ENCODE peak calls at places on chromosomes 3 and 15, in nine cellular contexts. One of them, this sample, is unnamed. For H3K36me3, the result is how much of the 10 kb centered on the place peaks cover.

GRCh38 chr3:2198880-2199279 is 100.2 kb downstream of the CNTN4 start:
- DNase-seq in esophagus muscularis mucosa: peak
- DNase-seq in GM12878: no peak
- DNase-seq in upper lobe of left lung: no peak
- DNase-seq in HepG2: no peak
- DNase-seq in stomach: no peak
- DNase-seq in K562: no peak
- DNase-seq in SK-N-SH: no peak
- DNase-seq in transverse colon: no peak
- DNase-seq in this sample: no peak

GRCh38 chr15:83199288-83199687 is 8.3 kb downstream of the HDGFL3 start:
- DNase-seq in K562: no peak
- DNase-seq in SK-N-SH: no peak
- DNase-seq in stomach: no peak
- DNase-seq in esophagus muscularis mucosa: no peak
- DNase-seq in upper lobe of left lung: no peak
- DNase-seq in GM12878: peak
- DNase-seq in HepG2: no peak
- DNase-seq in transverse colon: no peak
- DNase-seq in this sample: no peak

GRCh38 chr3:166123576-166123975 is 286.4 kb upstream of the BCHE start:
- DNase-seq in esophagus muscularis mucosa: no peak
- DNase-seq in K562: no peak
- DNase-seq in stomach: no peak
- DNase-seq in transverse colon: no peak
- DNase-seq in upper lobe of left lung: no peak
- DNase-seq in GM12878: no peak
- DNase-seq in SK-N-SH: no peak
- DNase-seq in HepG2: no peak
- DNase-seq in this sample: no peak

GRCh38 chr15:75989045-75989444 is 23.2 kb downstream of the NRG4 start:
- DNase-seq in GM12878: no peak
- DNase-seq in HepG2: no peak
- DNase-seq in stomach: no peak
- DNase-seq in upper lobe of left lung: no peak
- DNase-seq in esophagus muscularis mucosa: no peak
- DNase-seq in SK-N-SH: no peak
- DNase-seq in transverse colon: no peak
- DNase-seq in K562: no peak
- DNase-seq in this sample: no peak

GRCh38 chr3:154775821-154776548 is 304.1 kb upstream of the MME start:
- DNase-seq in esophagus muscularis mucosa: no peak
- DNase-seq in HepG2: no peak
- DNase-seq in K562: no peak
- DNase-seq in stomach: no peak
- DNase-seq in upper lobe of left lung: no peak
- DNase-seq in SK-N-SH: no peak
- DNase-seq in GM12878: no peak
- DNase-seq in transverse colon: no peak
- DNase-seq in this sample: no peak

GRCh38 chr3:136068708-136069107 is 103.2 kb downstream of the PPP2R3A start:
- DNase-seq in upper lobe of left lung: no peak
- DNase-seq in GM12878: no peak
- DNase-seq in esophagus muscularis mucosa: no peak
- DNase-seq in SK-N-SH: no peak
- DNase-seq in stomach: no peak
- DNase-seq in transverse colon: no peak
- DNase-seq in HepG2: no peak
- DNase-seq in K562: no peak
- DNase-seq in this sample: no peak

GRCh38 chr3:51224283-51224682 is 160.8 kb upstream of the MANF start:
- DNase-seq in transverse colon: no peak
- DNase-seq in HepG2: no peak
- DNase-seq in GM12878: no peak
- DNase-seq in upper lobe of left lung: no peak
- DNase-seq in stomach: no peak
- DNase-seq in K562: no peak
- DNase-seq in SK-N-SH: no peak
- DNase-seq in esophagus muscularis mucosa: no peak
- DNase-seq in this sample: no peak

GRCh38 chr3:52193059-52193458 is 4.9 kb upstream of the ALAS1 start:
- DNase-seq in SK-N-SH: no peak
- DNase-seq in esophagus muscularis mucosa: no peak
- DNase-seq in transverse colon: peak
- DNase-seq in HepG2: no peak
- DNase-seq in upper lobe of left lung: no peak
- DNase-seq in K562: no peak
- DNase-seq in GM12878: no peak
- DNase-seq in stomach: no peak
- DNase-seq in this sample: peak

GRCh38 chr3:159191454-159191853 is 389.6 kb downstream of the MFSD1 start:
- DNase-seq in K562: no peak
- DNase-seq in transverse colon: no peak
- DNase-seq in GM12878: no peak
- DNase-seq in stomach: no peak
- DNase-seq in esophagus muscularis mucosa: no peak
- DNase-seq in upper lobe of left lung: no peak
- DNase-seq in HepG2: no peak
- DNase-seq in SK-N-SH: no peak
- DNase-seq in this sample: no peak

GRCh38 chr3:150177673-150178378 is 207.1 kb upstream of the PFN2 start:
- DNase-seq in SK-N-SH: no peak
- DNase-seq in GM12878: no peak
- DNase-seq in upper lobe of left lung: no peak
- DNase-seq in K562: no peak
- DNase-seq in HepG2: no peak
- DNase-seq in stomach: no peak
- DNase-seq in transverse colon: no peak
- DNase-seq in esophagus muscularis mucosa: peak
- DNase-seq in this sample: no peak

GRCh38 chr3:131387796-131388195 is 6.2 kb downstream of the NUDT16 start:
- DNase-seq in stomach: no peak
- DNase-seq in K562: no peak
- DNase-seq in upper lobe of left lung: no peak
- DNase-seq in esophagus muscularis mucosa: no peak
- DNase-seq in SK-N-SH: no peak
- DNase-seq in HepG2: no peak
- DNase-seq in GM12878: no peak
- DNase-seq in transverse colon: no peak
- DNase-seq in this sample: no peak

GRCh38 chr3:50205719-50206276 is 727 bp downstream of the SLC38A3 start:
- DNase-seq in stomach: peak
- DNase-seq in SK-N-SH: peak
- DNase-seq in HepG2: peak
- DNase-seq in upper lobe of left lung: no peak
- DNase-seq in K562: peak
- DNase-seq in GM12878: no peak
- DNase-seq in esophagus muscularis mucosa: no peak
- DNase-seq in transverse colon: peak
- DNase-seq in this sample: no peak

GRCh38 chr15:60339236-60339635 is 58.5 kb downstream of the ANXA2 start:
- DNase-seq in HepG2: no peak
- DNase-seq in transverse colon: no peak
- DNase-seq in stomach: no peak
- DNase-seq in SK-N-SH: no peak
- DNase-seq in K562: no peak
- DNase-seq in GM12878: no peak
- DNase-seq in esophagus muscularis mucosa: no peak
- DNase-seq in upper lobe of left lung: no peak
- DNase-seq in this sample: no peak

GRCh38 chr3:51961607-51962569 is 5.4 kb downstream of the PCBP4 start:
- DNase-seq in esophagus muscularis mucosa: no peak
- DNase-seq in transverse colon: no peak
- DNase-seq in HepG2: no peak
- DNase-seq in GM12878: no peak
- DNase-seq in SK-N-SH: no peak
- DNase-seq in K562: no peak
- DNase-seq in stomach: no peak
- DNase-seq in upper lobe of left lung: no peak
- DNase-seq in this sample: no peak

GRCh38 chr3:57298041-57298440 is 5.6 kb upstream of the ASB14 start:
- DNase-seq in GM12878: no peak
- DNase-seq in HepG2: peak
- DNase-seq in K562: no peak
- DNase-seq in transverse colon: no peak
- DNase-seq in SK-N-SH: no peak
- DNase-seq in upper lobe of left lung: no peak
- DNase-seq in esophagus muscularis mucosa: no peak
- DNase-seq in stomach: peak
- DNase-seq in this sample: no peak

GRCh38 chr3:194265505-194265892 is 85.6 kb downstream of the CPN2 start:
- DNase-seq in HepG2: no peak
- DNase-seq in SK-N-SH: peak
- DNase-seq in esophagus muscularis mucosa: no peak
- DNase-seq in K562: no peak
- DNase-seq in upper lobe of left lung: peak
- DNase-seq in GM12878: no peak
- DNase-seq in transverse colon: peak
- DNase-seq in stomach: peak
- DNase-seq in this sample: peak

GRCh38 chr3:136473716-136474326 is 223.7 kb downstream of the PCCB start:
- DNase-seq in SK-N-SH: no peak
- DNase-seq in GM12878: no peak
- DNase-seq in esophagus muscularis mucosa: no peak
- DNase-seq in upper lobe of left lung: no peak
- DNase-seq in stomach: no peak
- DNase-seq in HepG2: no peak
- DNase-seq in K562: no peak
- DNase-seq in transverse colon: no peak
- DNase-seq in this sample: no peak

GRCh38 chr15:31332020-31332680 is 5.5 kb downstream of the KLF13 start:
- DNase-seq in K562: no peak
- DNase-seq in transverse colon: no peak
- DNase-seq in esophagus muscularis mucosa: no peak
- DNase-seq in SK-N-SH: peak
- DNase-seq in stomach: no peak
- DNase-seq in upper lobe of left lung: no peak
- DNase-seq in GM12878: no peak
- DNase-seq in HepG2: no peak
- DNase-seq in this sample: no peak

GRCh38 chr3:88188436-88188835 is 38.7 kb downstream of the C3orf38 start:
- DNase-seq in stomach: no peak
- DNase-seq in HepG2: peak
- DNase-seq in K562: peak
- DNase-seq in transverse colon: no peak
- DNase-seq in esophagus muscularis mucosa: no peak
- DNase-seq in upper lobe of left lung: no peak
- DNase-seq in SK-N-SH: peak
- DNase-seq in GM12878: no peak
- DNase-seq in this sample: no peak

GRCh38 chr3:186254676-186255665 is 107.1 kb downstream of the DGKG start:
- DNase-seq in transverse colon: peak
- DNase-seq in SK-N-SH: no peak
- DNase-seq in GM12878: peak
- DNase-seq in esophagus muscularis mucosa: no peak
- DNase-seq in stomach: no peak
- DNase-seq in K562: no peak
- DNase-seq in upper lobe of left lung: peak
- DNase-seq in HepG2: no peak
- DNase-seq in this sample: no peak

DNA sequence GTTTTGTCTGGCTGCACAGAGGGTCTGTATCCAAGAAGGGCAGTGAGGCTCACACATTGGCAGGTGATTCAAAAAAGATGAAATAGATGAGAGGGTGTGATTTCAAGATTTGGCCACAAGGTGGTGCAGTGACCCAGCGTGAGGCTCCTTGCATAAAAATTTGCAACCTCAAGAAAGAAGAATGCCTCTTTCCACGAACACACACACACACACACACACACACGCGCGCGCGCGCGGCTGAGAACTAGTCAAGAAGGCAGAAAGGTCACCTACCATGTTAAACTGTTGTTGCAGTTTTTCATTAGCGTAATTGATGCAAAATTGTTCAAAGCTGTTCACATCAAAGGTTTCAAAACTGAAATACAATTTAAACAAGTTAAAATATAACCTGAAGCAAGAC is 39.2 kb downstream of the MYO5C start:
- DNase-seq in upper lobe of left lung: peak
- DNase-seq in SK-N-SH: peak
- DNase-seq in esophagus muscularis mucosa: peak
- DNase-seq in transverse colon: peak
- DNase-seq in GM12878: peak
- DNase-seq in K562: peak
- DNase-seq in HepG2: peak
- DNase-seq in stomach: peak
- DNase-seq in this sample: peak
- TF ChIP-seq POLR2AphosphoS5 in upper lobe of left lung: no peak
- TF ChIP-seq POLR2AphosphoS5 in SK-N-SH: no peak
- TF ChIP-seq POLR2AphosphoS5 in esophagus muscularis mucosa: peak
- TF ChIP-seq POLR2AphosphoS5 in transverse colon: no peak
- TF ChIP-seq POLR2AphosphoS5 in GM12878: no peak
- TF ChIP-seq POLR2AphosphoS5 in K562: no peak
- TF ChIP-seq POLR2AphosphoS5 in HepG2: no peak
- TF ChIP-seq POLR2AphosphoS5 in stomach: no peak
- TF ChIP-seq POLR2AphosphoS5 in this sample: no peak

GRCh38 chr3:31873254-31873653 is 107.8 kb downstream of the OSBPL10 start:
- DNase-seq in GM12878: no peak
- DNase-seq in SK-N-SH: no peak
- DNase-seq in upper lobe of left lung: no peak
- DNase-seq in K562: no peak
- DNase-seq in transverse colon: no peak
- DNase-seq in HepG2: no peak
- DNase-seq in stomach: no peak
- DNase-seq in esophagus muscularis mucosa: no peak
- DNase-seq in this sample: no peak
- H3K36me3 ChIP-seq in GM12878: under half
- H3K36me3 ChIP-seq in SK-N-SH: under half
- H3K36me3 ChIP-seq in upper lobe of left lung: under half
- H3K36me3 ChIP-seq in K562: under half
- H3K36me3 ChIP-seq in transverse colon: under half
- H3K36me3 ChIP-seq in HepG2: under half
- H3K36me3 ChIP-seq in stomach: under half
- H3K36me3 ChIP-seq in esophagus muscularis mucosa: under half
- H3K36me3 ChIP-seq in this sample: under half

DNA sequence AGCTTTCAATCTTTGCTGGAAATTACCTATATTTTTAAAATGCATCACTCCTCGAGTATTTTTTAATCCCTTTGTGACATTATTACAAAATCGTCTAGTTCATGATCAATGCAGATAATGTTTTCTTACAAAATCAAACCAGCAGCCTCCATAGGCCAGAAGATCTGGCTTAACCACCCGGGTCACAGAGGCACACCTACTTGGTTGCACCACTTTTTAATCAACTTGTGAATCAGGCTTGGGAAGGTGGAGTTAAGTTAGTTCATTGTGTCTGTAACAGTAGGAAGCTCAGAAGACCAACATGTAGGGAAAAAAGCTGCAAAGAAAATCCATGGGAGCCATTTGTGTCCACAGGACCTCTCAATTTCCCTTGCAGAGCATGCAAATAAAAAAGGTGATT is 148.0 kb downstream of the TP63 start:
- DNase-seq in GM12878: no peak
- DNase-seq in SK-N-SH: no peak
- DNase-seq in transverse colon: no peak
- DNase-seq in K562: no peak
- DNase-seq in upper lobe of left lung: no peak
- DNase-seq in esophagus muscularis mucosa: no peak
- DNase-seq in HepG2: no peak
- DNase-seq in stomach: no peak
- DNase-seq in this sample: no peak
- TF ChIP-seq EP300 in GM12878: no peak
- TF ChIP-seq EP300 in SK-N-SH: no peak
- TF ChIP-seq EP300 in transverse colon: no peak
- TF ChIP-seq EP300 in K562: no peak
- TF ChIP-seq EP300 in upper lobe of left lung: no peak
- TF ChIP-seq EP300 in esophagus muscularis mucosa: no peak
- TF ChIP-seq EP300 in HepG2: no peak
- TF ChIP-seq EP300 in stomach: no peak
- TF ChIP-seq EP300 in this sample: no peak

GRCh38 chr15:72398189-72398588 is at the start of gene TMEM202:
- DNase-seq in transverse colon: no peak
- DNase-seq in HepG2: no peak
- DNase-seq in esophagus muscularis mucosa: no peak
- DNase-seq in upper lobe of left lung: no peak
- DNase-seq in SK-N-SH: no peak
- DNase-seq in GM12878: no peak
- DNase-seq in stomach: no peak
- DNase-seq in K562: no peak
- DNase-seq in this sample: no peak
- TF ChIP-seq POLR2AphosphoS5 in transverse colon: no peak
- TF ChIP-seq POLR2AphosphoS5 in HepG2: no peak
- TF ChIP-seq POLR2AphosphoS5 in esophagus muscularis mucosa: no peak
- TF ChIP-seq POLR2AphosphoS5 in upper lobe of left lung: no peak
- TF ChIP-seq POLR2AphosphoS5 in SK-N-SH: no peak
- TF ChIP-seq POLR2AphosphoS5 in GM12878: no peak
- TF ChIP-seq POLR2AphosphoS5 in stomach: no peak
- TF ChIP-seq POLR2AphosphoS5 in K562: no peak
- TF ChIP-seq POLR2AphosphoS5 in this sample: no peak